ENCODE peak calls at places on chromosomes 6 and 20, in seven cellular contexts. V is A549; B is lower lobe of right lung; S is heart left ventricle; Q is cardiac muscle cell; P is pancreas; D is CD4-positive, alpha-beta memory T cell. Y is an unnamed sample. For H3K4me1, the result is how much of the 10 kb centered on the place peaks cover.

GRCh38 chr6:95581073-95581472 is 3.7 kb downstream of the MANEA start:
- DNase-seq in V (no peak), B (no peak), S (no peak), Q (no peak), P (no peak), D (no peak), Y (no peak)

GRCh38 chr20:41178904-41179432 is 41.6 kb downstream of the PLCG1 start:
- DNase-seq in V (no peak), B (peak), S (peak), Q (no peak), P (no peak), D (no peak), Y (no peak)

GRCh38 chr6:121573466-121573865 is 138.0 kb downstream of the GJA1 start:
- DNase-seq in V (no peak), B (no peak), S (no peak), Q (no peak), P (no peak), D (no peak), Y (no peak)

GRCh38 chr20:51542033-51542893 is at the start of gene NFATC2:
- DNase-seq in V (no peak), B (peak), S (peak), Q (peak), P (peak), D (peak), Y (peak)

GRCh38 chr6:100062621-100063020 is 68.6 kb upstream of the MCHR2 start:
- DNase-seq in V (no peak), B (no peak), S (no peak), Q (no peak), P (no peak), D (no peak), Y (no peak)

GRCh38 chr6:37724530-37725220 is 27.0 kb upstream of the MDGA1 start:
- DNase-seq in V (no peak), B (no peak), S (no peak), Q (no peak), P (no peak), D (no peak), Y (no peak)

GRCh38 chr6:156618600-156619205 is 158.5 kb upstream of the ARID1B start:
- DNase-seq in V (no peak), B (no peak), S (no peak), Q (peak), P (no peak), D (no peak), Y (no peak)

GRCh38 chr6:131655951-131656350 is 18.8 kb downstream of the ENPP3 start:
- DNase-seq in V (no peak), B (no peak), S (no peak), Q (no peak), P (no peak), D (no peak), Y (no peak)

GRCh38 chr20:62819494-62820174 is 2.8 kb downstream of the COL9A3 start:
- DNase-seq in V (no peak), B (no peak), S (no peak), Q (no peak), P (no peak), D (no peak), Y (no peak)

GRCh38 chr6:15473174-15473573 is 189.7 kb downstream of the DTNBP1 start:
- DNase-seq in V (no peak), B (no peak), S (no peak), Q (no peak), P (no peak), D (no peak), Y (no peak)

GRCh38 chr20:43558412-43559146 is at the start of gene SGK2:
- DNase-seq in V (peak), B (no peak), S (no peak), Q (peak), P (peak), D (no peak), Y (peak)

GRCh38 chr6:37583261-37583660 is 83.6 kb upstream of the CCDC167 start:
- DNase-seq in V (no peak), B (no peak), S (no peak), Q (no peak), P (no peak), D (no peak), Y (no peak)

GRCh38 chr6:165817148-165817547 is 154.1 kb upstream of the PDE10A start:
- DNase-seq in V (no peak), B (no peak), S (no peak), Q (no peak), P (no peak), D (no peak), Y (no peak)

GRCh38 chr6:106804238-106805016 is 170.1 kb downstream of the CD24 start:
- DNase-seq in V (no peak), B (no peak), S (no peak), Q (peak), P (no peak), D (no peak), Y (no peak)

GRCh38 chr6:148964467-148964866 is 217.6 kb downstream of the UST start:
- DNase-seq in V (no peak), B (no peak), S (no peak), Q (no peak), P (no peak), D (no peak), Y (no peak)

GRCh38 chr6:113591896-113592827 is 265.0 kb upstream of the MARCKS start:
- DNase-seq in V (no peak), B (no peak), S (no peak), Q (peak), P (no peak), D (no peak), Y (peak)

GRCh38 chr6:35831257-35832007 is 26.3 kb downstream of the LHFPL5 start:
- DNase-seq in V (no peak), B (no peak), S (no peak), Q (no peak), P (no peak), D (no peak), Y (no peak)

GRCh38 chr6:35931120-35931561 is 10.2 kb upstream of the SRPK1 start:
- DNase-seq in V (no peak), B (no peak), S (no peak), Q (peak), P (peak), D (no peak), Y (no peak)

GRCh38 chr6:45327956-45328522 is at the start of gene RUNX2:
- DNase-seq in V (no peak), B (no peak), S (no peak), Q (peak), P (no peak), D (no peak), Y (peak)

GRCh38 chr6:144012534-144012933 is 4.5 kb upstream of the PLAGL1 start:
- DNase-seq in V (no peak), B (no peak), S (no peak), Q (no peak), P (no peak), D (no peak), Y (no peak)

GRCh38 chr20:53937330-53937729 is 133.1 kb downstream of the BCAS1 start:
- DNase-seq in V (no peak), B (no peak), S (no peak), Q (no peak), P (no peak), D (no peak), Y (no peak)
- H3K4me1 ChIP-seq in V (half or more), B (half or more), S (half or more), Q (under half), P (under half), D (under half), Y (under half)

GRCh38 chr6:142867988-142868818 is 76.8 kb downstream of the HIVEP2 start:
- DNase-seq in V (no peak), B (no peak), S (no peak), Q (peak), P (no peak), D (no peak), Y (no peak)
- H3K4me3 ChIP-seq in V (no peak), B (no peak), S (peak), Q (no peak), P (no peak), D (no peak), Y (no peak)

GRCh38 chr20:50144362-50144761 is 9.2 kb downstream of the PEDS1 start:
- DNase-seq in V (peak), B (no peak), S (peak), Q (no peak), P (no peak), D (no peak), Y (peak)
- H3K4me1 ChIP-seq in V (half or more), B (half or more), S (half or more), Q (under half), P (under half), D (under half), Y (under half)

GRCh38 chr6:71886184-71887005 is at the start of gene RIMS1:
- DNase-seq in V (peak), B (no peak), S (no peak), Q (peak), P (peak), D (no peak), Y (peak)

GRCh38 chr6:71887744-71888115 is 1.4 kb downstream of the RIMS1 start:
- DNase-seq in V (no peak), B (no peak), S (no peak), Q (no peak), P (no peak), D (no peak), Y (no peak)

GRCh38 chr6:71888720-71889340 is 2.5 kb downstream of the RIMS1 start:
- DNase-seq in V (no peak), B (no peak), S (no peak), Q (no peak), P (no peak), D (no peak), Y (no peak)

GRCh38 chr6:71889366-71889765 is 3.0 kb downstream of the RIMS1 start:
- DNase-seq in V (no peak), B (no peak), S (no peak), Q (no peak), P (no peak), D (no peak), Y (no peak)

GRCh38 chr6:71887006-71887743 is 825 bp downstream of the RIMS1 start:
- DNase-seq in V (no peak), B (no peak), S (no peak), Q (peak), P (peak), D (no peak), Y (peak)
- H3K4me3 ChIP-seq in V (peak), B (peak), S (peak), Q (peak), P (peak), D (no peak), Y (peak)

GRCh38 chr20:38141154-38141888 is 23.7 kb downstream of the TGM2 start:
- DNase-seq in V (no peak), B (peak), S (no peak), Q (no peak), P (no peak), D (no peak), Y (no peak)

GRCh38 chr20:38139919-38140753 is 24.9 kb downstream of the TGM2 start:
- DNase-seq in V (no peak), B (peak), S (peak), Q (no peak), P (no peak), D (no peak), Y (peak)

GRCh38 chr20:38137441-38138037 is 27.5 kb downstream of the TGM2 start:
- DNase-seq in V (no peak), B (peak), S (no peak), Q (no peak), P (no peak), D (no peak), Y (no peak)

GRCh38 chr20:38138086-38138777 is 26.8 kb downstream of the TGM2 start:
- DNase-seq in V (no peak), B (peak), S (peak), Q (no peak), P (no peak), D (no peak), Y (no peak)

GRCh38 chr20:38139156-38139912 is 25.7 kb downstream of the TGM2 start:
- DNase-seq in V (no peak), B (peak), S (no peak), Q (no peak), P (no peak), D (no peak), Y (no peak)
- H3K4me1 ChIP-seq in V (half or more), B (half or more), S (under half), Q (under half), P (under half), D (under half), Y (under half)

GRCh38 chr20:44715495-44716308 is 533 bp downstream of the CCN5 start:
- DNase-seq in V (no peak), B (peak), S (peak), Q (no peak), P (no peak), D (no peak), Y (no peak)
- H3K4me3 ChIP-seq in V (peak), B (peak), S (peak), Q (no peak), P (no peak), D (no peak), Y (no peak)

DNA sequence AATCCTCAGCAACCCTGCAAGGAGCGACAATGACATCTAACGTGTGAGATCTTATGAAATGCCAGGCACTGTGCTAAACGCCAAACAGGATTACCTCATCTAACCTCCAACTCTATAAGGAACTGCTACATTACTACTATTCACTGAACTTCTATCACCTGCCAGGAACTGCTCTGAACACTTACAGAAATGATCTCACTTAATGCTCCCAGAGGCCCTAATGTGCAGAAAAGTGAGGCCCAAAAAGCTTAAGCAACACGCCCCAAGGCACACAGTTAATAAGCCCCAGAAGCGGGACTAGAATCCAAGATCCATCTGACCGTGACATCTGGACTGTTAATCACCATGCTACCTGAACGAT is 28.5 kb downstream of the TRAM2 start:
- DNase-seq in V (no peak), B (no peak), S (no peak), Q (no peak), P (no peak), D (no peak), Y (no peak)
- H3K4me1 ChIP-seq in V (half or more), B (half or more), S (half or more), Q (under half), P (half or more), D (under half), Y (half or more)

DNA sequence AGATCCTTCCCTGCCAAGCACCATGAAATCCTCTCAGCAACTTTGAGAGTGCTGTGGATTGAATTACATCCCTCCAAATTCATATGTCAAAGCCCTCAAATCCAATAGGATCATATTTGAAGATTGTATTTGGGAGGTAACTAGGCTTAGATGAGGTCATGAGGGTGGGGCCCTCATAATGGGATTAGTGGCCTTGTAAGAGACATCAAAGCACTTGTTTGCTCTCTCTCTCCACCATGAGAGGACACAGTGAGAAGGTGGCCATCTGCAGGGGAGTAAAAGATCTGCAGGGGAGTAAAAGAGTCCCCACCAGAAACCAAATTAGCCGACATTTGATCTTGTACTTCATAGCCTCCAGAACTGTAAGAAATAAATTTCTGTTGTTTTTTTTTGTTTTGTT is 298.2 kb downstream of the SAMD5 start:
- DNase-seq in V (no peak), B (no peak), S (no peak), Q (no peak), P (no peak), D (no peak), Y (no peak)
- H3K4me3 ChIP-seq in V (no peak), B (no peak), S (no peak), Q (no peak), P (no peak), D (no peak), Y (no peak)

DNA sequence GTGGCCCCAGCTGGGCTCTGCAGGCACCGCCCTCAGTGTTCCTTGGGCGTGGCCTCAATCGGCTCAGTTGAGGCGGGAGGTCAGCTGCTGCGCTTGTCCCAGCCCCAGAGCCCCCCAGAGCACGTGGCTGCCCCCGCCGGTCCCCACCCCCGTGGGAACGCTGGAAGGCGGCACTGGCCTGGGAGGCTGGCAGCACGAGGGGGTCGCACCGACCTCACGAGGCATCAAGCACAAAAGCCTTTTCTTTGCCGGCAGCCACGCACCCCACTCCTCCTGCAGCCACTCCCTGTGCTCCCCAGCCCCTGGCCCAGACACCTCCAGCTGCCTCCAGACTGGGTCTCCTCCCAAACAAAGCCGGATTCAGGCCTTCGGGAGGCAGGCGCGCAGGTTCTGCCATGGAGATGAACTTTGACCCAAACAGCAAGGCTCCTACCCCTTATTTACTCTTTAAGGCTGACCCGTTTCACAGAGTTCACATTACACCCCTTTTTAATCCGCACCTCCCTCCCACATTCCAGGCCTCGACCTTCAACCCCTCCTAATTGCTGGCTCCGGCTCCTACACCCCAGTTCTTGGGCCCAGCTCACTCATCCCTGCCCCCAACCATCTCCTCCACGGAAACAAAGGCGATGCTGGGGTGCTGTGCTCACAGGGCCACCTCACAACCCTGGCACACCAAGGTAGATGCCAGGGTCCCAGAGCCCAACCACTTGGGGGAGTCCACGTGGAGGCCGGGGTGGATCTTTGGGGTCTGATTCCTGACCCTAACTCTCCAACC is 111.7 kb downstream of the NOL4L start:
- DNase-seq in V (no peak), B (no peak), S (no peak), Q (no peak), P (peak), D (no peak), Y (no peak)
- H3K4me1 ChIP-seq in V (under half), B (half or more), S (half or more), Q (under half), P (half or more), D (under half), Y (half or more)

Y was measured in hepatocyte.